ENCODE peak calls at places on chromosomes 11 and 22, in seven cellular contexts. One of them, this sample, is unnamed.

GRCh38 chr22:48806227-48806781 is 1021.4 kb downstream of the BRD1 start:
- DNase-seq in SW 1271: no peak
- DNase-seq in MV-4-11: no peak
- DNase-seq in GM03348: no peak
- DNase-seq in neural crest cell: no peak
- DNase-seq in ACHN: no peak
- DNase-seq in Kasumi-1: no peak
- DNase-seq in this sample: no peak

GRCh38 chr11:119666061-119666460 is 62.9 kb downstream of the NECTIN1 start:
- DNase-seq in SW 1271: no peak
- DNase-seq in MV-4-11: no peak
- DNase-seq in GM03348: no peak
- DNase-seq in neural crest cell: no peak
- DNase-seq in ACHN: no peak
- DNase-seq in Kasumi-1: no peak
- DNase-seq in this sample: no peak

GRCh38 chr11:9753031-9753430 is 89.2 kb downstream of the SWAP70 start:
- DNase-seq in SW 1271: no peak
- DNase-seq in MV-4-11: peak; percentile 85
- DNase-seq in GM03348: peak; percentile 67
- DNase-seq in neural crest cell: no peak
- DNase-seq in ACHN: peak; percentile 44
- DNase-seq in Kasumi-1: peak; percentile 25
- DNase-seq in this sample: no peak

GRCh38 chr11:86799680-86800075 is 664 bp upstream of the PRSS23 start:
- DNase-seq in SW 1271: no peak
- DNase-seq in MV-4-11: no peak
- DNase-seq in GM03348: no peak
- DNase-seq in neural crest cell: no peak
- DNase-seq in ACHN: no peak
- DNase-seq in Kasumi-1: no peak
- DNase-seq in this sample: peak; percentile 15

GRCh38 chr11:34652191-34652958 is 31.5 kb downstream of the EHF start:
- DNase-seq in SW 1271: no peak
- DNase-seq in MV-4-11: peak; percentile 64
- DNase-seq in GM03348: no peak
- DNase-seq in neural crest cell: no peak
- DNase-seq in ACHN: no peak
- DNase-seq in Kasumi-1: no peak
- DNase-seq in this sample: no peak

GRCh38 chr11:64605656-64606585 is 14.9 kb downstream of the SLC22A12 start:
- DNase-seq in SW 1271: no peak
- DNase-seq in MV-4-11: no peak
- DNase-seq in GM03348: no peak
- DNase-seq in neural crest cell: no peak
- DNase-seq in ACHN: no peak
- DNase-seq in Kasumi-1: no peak
- DNase-seq in this sample: no peak

GRCh38 chr11:120168960-120169681 is 31.2 kb upstream of the TRIM29 start:
- DNase-seq in SW 1271: peak; percentile 33
- DNase-seq in MV-4-11: peak; percentile 33
- DNase-seq in GM03348: peak; percentile 95
- DNase-seq in neural crest cell: peak; percentile 86
- DNase-seq in ACHN: peak; percentile 47
- DNase-seq in Kasumi-1: peak; percentile 71
- DNase-seq in this sample: peak; percentile 93

GRCh38 chr11:10866893-10867331 is 9.1 kb upstream of the ZBED5 start:
- DNase-seq in SW 1271: no peak
- DNase-seq in MV-4-11: no peak
- DNase-seq in GM03348: peak; percentile 46
- DNase-seq in neural crest cell: no peak
- DNase-seq in ACHN: peak; percentile 61
- DNase-seq in Kasumi-1: no peak
- DNase-seq in this sample: no peak

GRCh38 chr11:72642815-72643511 is 31.3 kb downstream of the PDE2A start:
- DNase-seq in SW 1271: peak; percentile 72
- DNase-seq in MV-4-11: peak; percentile 34
- DNase-seq in GM03348: peak; percentile 92
- DNase-seq in neural crest cell: peak; percentile 72
- DNase-seq in ACHN: peak; percentile 61
- DNase-seq in Kasumi-1: peak; percentile 40
- DNase-seq in this sample: peak; percentile 80

GRCh38 chr11:102226702-102227101 is 90.6 kb upstream of the BIRC3 start:
- DNase-seq in SW 1271: no peak
- DNase-seq in MV-4-11: no peak
- DNase-seq in GM03348: peak; percentile 11
- DNase-seq in neural crest cell: no peak
- DNase-seq in ACHN: peak; percentile 51
- DNase-seq in Kasumi-1: no peak
- DNase-seq in this sample: no peak

GRCh38 chr11:112962854-112963367 is 1.7 kb downstream of the NCAM1 start:
- DNase-seq in SW 1271: peak; percentile 29
- DNase-seq in MV-4-11: no peak
- DNase-seq in GM03348: peak; percentile 70
- DNase-seq in neural crest cell: peak; percentile 67
- DNase-seq in ACHN: peak; percentile 2
- DNase-seq in Kasumi-1: no peak
- DNase-seq in this sample: peak; percentile 44

GRCh38 chr11:79403839-79404238 is 37.0 kb downstream of the TENM4 start:
- DNase-seq in SW 1271: no peak
- DNase-seq in MV-4-11: no peak
- DNase-seq in GM03348: no peak
- DNase-seq in neural crest cell: no peak
- DNase-seq in ACHN: no peak
- DNase-seq in Kasumi-1: no peak
- DNase-seq in this sample: no peak

GRCh38 chr11:32109138-32109537 is 18.3 kb downstream of the RCN1 start:
- DNase-seq in SW 1271: no peak
- DNase-seq in MV-4-11: no peak
- DNase-seq in GM03348: no peak
- DNase-seq in neural crest cell: no peak
- DNase-seq in ACHN: no peak
- DNase-seq in Kasumi-1: no peak
- DNase-seq in this sample: no peak

GRCh38 chr11:117830674-117831351 is 6.3 kb upstream of the FXYD2 start:
- DNase-seq in SW 1271: no peak
- DNase-seq in MV-4-11: no peak
- DNase-seq in GM03348: no peak
- DNase-seq in neural crest cell: no peak
- DNase-seq in ACHN: no peak
- DNase-seq in Kasumi-1: no peak
- DNase-seq in this sample: no peak

GRCh38 chr11:112613051-112613972 is 347.9 kb upstream of the NCAM1 start:
- DNase-seq in SW 1271: peak; percentile 91
- DNase-seq in MV-4-11: no peak
- DNase-seq in GM03348: peak; percentile 86
- DNase-seq in neural crest cell: no peak
- DNase-seq in ACHN: no peak
- DNase-seq in Kasumi-1: no peak
- DNase-seq in this sample: no peak

GRCh38 chr11:64314146-64314804 is 3.1 kb downstream of the TRMT112 start:
- DNase-seq in SW 1271: no peak
- DNase-seq in MV-4-11: no peak
- DNase-seq in GM03348: no peak
- DNase-seq in neural crest cell: no peak
- DNase-seq in ACHN: no peak
- DNase-seq in Kasumi-1: no peak
- DNase-seq in this sample: no peak

GRCh38 chr11:36233226-36233625 is 56.0 kb downstream of the COMMD9 start:
- DNase-seq in SW 1271: no peak
- DNase-seq in MV-4-11: peak; percentile 94
- DNase-seq in GM03348: no peak
- DNase-seq in neural crest cell: no peak
- DNase-seq in ACHN: no peak
- DNase-seq in Kasumi-1: no peak
- DNase-seq in this sample: no peak

GRCh38 chr22:18057568-18058209 is 20.1 kb upstream of the PEX26 start:
- DNase-seq in SW 1271: no peak
- DNase-seq in MV-4-11: peak; percentile 65
- DNase-seq in GM03348: peak; percentile 81
- DNase-seq in neural crest cell: no peak
- DNase-seq in ACHN: peak; percentile 91
- DNase-seq in Kasumi-1: peak; percentile 59
- DNase-seq in this sample: no peak

GRCh38 chr11:34052608-34053160 is 1.2 kb downstream of the CAPRIN1 start:
- DNase-seq in SW 1271: no peak
- DNase-seq in MV-4-11: no peak
- DNase-seq in GM03348: no peak
- DNase-seq in neural crest cell: peak; percentile 22
- DNase-seq in ACHN: peak; percentile 12
- DNase-seq in Kasumi-1: no peak
- DNase-seq in this sample: peak; percentile 31

GRCh38 chr11:121625784-121626506 is 173.2 kb upstream of the SORL1-AS1 start:
- DNase-seq in SW 1271: no peak
- DNase-seq in MV-4-11: no peak
- DNase-seq in GM03348: peak; percentile 29
- DNase-seq in neural crest cell: no peak
- DNase-seq in ACHN: no peak
- DNase-seq in Kasumi-1: no peak
- DNase-seq in this sample: no peak

GRCh38 chr11:93481696-93482095 is 61.5 kb downstream of the SMCO4 start:
- DNase-seq in SW 1271: no peak
- DNase-seq in MV-4-11: no peak
- DNase-seq in GM03348: no peak
- DNase-seq in neural crest cell: no peak
- DNase-seq in ACHN: no peak
- DNase-seq in Kasumi-1: no peak
- DNase-seq in this sample: no peak

GRCh38 chr22:43475549-43476076 is 63.8 kb downstream of the MPPED1 start:
- DNase-seq in SW 1271: no peak
- DNase-seq in MV-4-11: no peak
- DNase-seq in GM03348: no peak
- DNase-seq in neural crest cell: no peak
- DNase-seq in ACHN: no peak
- DNase-seq in Kasumi-1: no peak
- DNase-seq in this sample: no peak

This sample was measured in endothelial cell.